ENCODE peak calls at places on chromosomes 12 and 14, in seven cellular contexts. J is stimulated activated naive CD8-positive, alpha-beta T cell treated with anti-CD3 and anti-CD28 coated beads, Interleukin-15, Interleukin-2, amounts not matched to agents 100 U/mL and 50 U/mL, for 24 hours; M is MM.1S; H is GM20000; U is KBM-7; B is HTR-8/SVneo; G is activated T-cell treated with anti-CD3 and anti-CD28 coated beads, Interleukin-2, amount 50 U/mL, for 24 hours. N is an unnamed sample.

GRCh38 chr14:105255021-105255507 is 6.7 kb downstream of the BTBD6 start:
- DNase-seq in G (no peak), U (peak; percentile 35), B (no peak), J (no peak), H (no peak), M (peak; percentile 8), N (no peak)

GRCh38 chr14:54866588-54866987 is 36.0 kb downstream of the GCH1 start:
- DNase-seq in M (no peak), J (no peak), U (no peak), G (no peak), B (peak; percentile 33), H (no peak), N (no peak)

GRCh38 chr12:115103884-115104883 is 420.2 kb upstream of the TBX3 start:
- DNase-seq in G (no peak), J (no peak), U (no peak), B (peak; percentile 20), M (no peak), H (no peak), N (no peak)

GRCh38 chr14:36856095-36856878 is 194.6 kb downstream of the PAX9 start:
- DNase-seq in B (no peak), J (no peak), M (no peak), U (no peak), H (no peak), G (no peak), N (no peak)

GRCh38 chr14:62216121-62216520 is 453.9 kb downstream of the SNAPC1 start:
- DNase-seq in U (no peak), B (no peak), M (no peak), G (no peak), H (no peak), J (no peak), N (no peak)

GRCh38 chr14:50447491-50447890 is 50.8 kb upstream of the CDKL1 start:
- DNase-seq in B (no peak), U (no peak), H (no peak), J (no peak), M (no peak), G (no peak), N (peak; percentile 13)

GRCh38 chr14:103517626-103518415 is 4.8 kb downstream of the CKB start:
- DNase-seq in B (no peak), H (no peak), U (no peak), G (no peak), J (no peak), M (no peak), N (peak; percentile 25)

GRCh38 chr14:71783101-71783500 is 149.1 kb upstream of the RGS6 start:
- DNase-seq in G (no peak), M (no peak), B (no peak), H (no peak), U (no peak), J (no peak), N (no peak)

GRCh38 chr14:101004954-101005353 is 101.4 kb upstream of the RTL1 start:
- DNase-seq in G (no peak), B (peak; percentile 22), H (no peak), M (peak; percentile 30), J (no peak), U (peak; percentile 7), N (peak; percentile 69)

GRCh38 chr12:124917135-124917840 is 2.8 kb upstream of the UBC start:
- DNase-seq in B (peak; percentile 83), H (peak; percentile 76), J (peak; percentile 93), G (peak; percentile 89), M (peak; percentile 88), U (peak; percentile 99), N (peak; percentile 99)

GRCh38 chr12:97561321-97562230 is 99.0 kb downstream of the RMST start:
- DNase-seq in J (no peak), U (no peak), H (no peak), M (no peak), G (no peak), B (no peak), N (no peak)

GRCh38 chr12:72982351-72982750 is 710.2 kb downstream of the TRHDE start:
- DNase-seq in H (no peak), M (no peak), G (no peak), B (no peak), J (no peak), U (no peak), N (no peak)

GRCh38 chr12:132057691-132058090 is 86.4 kb downstream of the DDX51 start:
- DNase-seq in U (no peak), J (no peak), H (no peak), B (no peak), G (no peak), M (no peak), N (no peak)

GRCh38 chr14:67532998-67533753 is at the start of gene PLEKHH1:
- DNase-seq in U (peak; percentile 69), M (peak; percentile 55), J (peak; percentile 71), H (peak; percentile 85), G (peak; percentile 79), B (peak; percentile 98), N (peak; percentile 84)

GRCh38 chr12:30926243-30927209 is at the start of gene TSPAN11:
- DNase-seq in G (no peak), J (peak; percentile 30), U (peak; percentile 14), M (no peak), B (peak; percentile 33), H (peak; percentile 53), N (peak; percentile 86)

GRCh38 chr12:85963322-85963721 is 89.2 kb downstream of the NTS start:
- DNase-seq in B (no peak), U (no peak), G (no peak), H (no peak), J (no peak), M (no peak), N (peak; percentile 44)

N was measured in adipocyte.